ENCODE peak calls at places on chromosome 15, in four cellular contexts. G, Z, O and A are unnamed samples.

GRCh38 chr15:28944286-28944685 is 58.5 kb downstream of the APBA2 start:
- DNase-seq in O (no peak), G (no peak), Z (no peak), A (no peak)

GRCh38 chr15:70976856-70977255 is 84.2 kb downstream of the LRRC49 start:
- DNase-seq in G (no peak), O (no peak), Z (no peak), A (no peak)

GRCh38 chr15:51444807-51445206 is 103.4 kb downstream of the GLDN start:
- DNase-seq in O (no peak), Z (no peak), G (no peak), A (no peak)

GRCh38 chr15:99507732-99508571 is 57.8 kb upstream of the MEF2A start:
- DNase-seq in G (peak; percentile 67), Z (no peak), O (no peak), A (peak; percentile 54)

GRCh38 chr15:33565099-33565498 is 254.3 kb downstream of the RYR3 start:
- DNase-seq in Z (no peak), O (no peak), G (no peak), A (peak; percentile 36)

GRCh38 chr15:92915766-92916435 is 15.8 kb downstream of the CHD2 start:
- DNase-seq in Z (no peak), G (no peak), O (no peak), A (no peak)

GRCh38 chr15:70053703-70054229 is 44.0 kb downstream of the TLE3 start:
- DNase-seq in G (peak; percentile 14), Z (no peak), O (no peak), A (no peak)

GRCh38 chr15:45991863-45992262 is 357.0 kb downstream of the SQOR start:
- DNase-seq in O (no peak), G (no peak), Z (no peak), A (no peak)

GRCh38 chr15:68022061-68022460 is 32.1 kb upstream of the PIAS1 start:
- DNase-seq in G (no peak), O (no peak), Z (peak; percentile 16), A (peak; percentile 68)

GRCh38 chr15:78914027-78914764 is 30.6 kb downstream of the CTSH start:
- DNase-seq in O (no peak), Z (no peak), G (peak; percentile 85), A (peak; percentile 81)

GRCh38 chr15:94083467-94083991 is 147.8 kb upstream of the MCTP2 start:
- DNase-seq in G (no peak), Z (no peak), O (no peak), A (no peak)

GRCh38 chr15:78212546-78213424 is 21.6 kb downstream of the ACSBG1 start:
- DNase-seq in G (no peak), O (no peak), Z (no peak), A (peak; percentile 40)

GRCh38 chr15:95558131-95558530 is 772.4 kb upstream of the NR2F2 start:
- DNase-seq in G (no peak), O (no peak), Z (no peak), A (no peak)

GRCh38 chr15:67177750-67178149 is 76.7 kb downstream of the AAGAB start:
- DNase-seq in Z (no peak), O (no peak), G (no peak), A (no peak)

GRCh38 chr15:43516185-43516584 is 1.2 kb upstream of the MAP1A start:
- DNase-seq in Z (peak; percentile 34), G (peak; percentile 66), O (no peak), A (peak; percentile 61)

GRCh38 chr15:100517820-100518219 is 10.9 kb downstream of the CERS3 start:
- DNase-seq in O (no peak), G (no peak), Z (no peak), A (no peak)

GRCh38 chr15:100516592-100517489 is 11.9 kb downstream of the CERS3 start:
- DNase-seq in Z (peak; percentile 6), G (no peak), O (peak; percentile 49), A (no peak)

GRCh38 chr15:100521907-100522306 is 6.8 kb downstream of the CERS3 start:
- DNase-seq in Z (no peak), O (no peak), G (no peak), A (no peak)

GRCh38 chr15:100515758-100516157 is 13.0 kb downstream of the CERS3 start:
- DNase-seq in O (no peak), Z (no peak), G (no peak), A (no peak)

GRCh38 chr15:100520132-100520921 is 8.4 kb downstream of the CERS3 start:
- DNase-seq in O (no peak), Z (no peak), G (no peak), A (no peak)
- TF ChIP-seq POLR2A in O (no peak), Z (no peak), G (no peak), A (no peak)

DNA sequence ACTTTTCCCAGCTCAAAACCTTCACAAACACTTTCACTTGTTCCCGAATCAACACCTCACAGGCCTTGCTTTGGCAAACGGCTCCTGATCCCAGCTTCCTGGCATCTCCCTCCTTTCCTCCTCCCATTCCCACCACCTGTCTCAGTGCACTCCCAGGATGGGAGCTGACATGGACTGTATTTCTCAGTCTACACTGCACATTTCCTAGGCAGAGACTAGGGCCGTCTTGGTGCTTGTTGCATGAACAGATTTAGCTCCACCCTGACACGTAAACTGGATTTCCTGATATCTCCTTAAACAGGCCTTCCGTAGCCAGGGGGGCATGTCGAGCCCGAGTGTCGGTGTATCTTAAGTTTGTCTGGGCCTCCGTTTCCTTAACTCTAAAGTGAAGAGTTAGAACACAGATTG is 790 bp upstream of the WHAMM start:
- DNase-seq in O (no peak), Z (no peak), G (no peak), A (no peak)
- H3K27ac ChIP-seq in O (peak overlapping the region; percentile 100), Z (peak overlapping the region; percentile 99), G (peak overlapping the region; percentile 34), A (no peak overlapping the region)

DNA sequence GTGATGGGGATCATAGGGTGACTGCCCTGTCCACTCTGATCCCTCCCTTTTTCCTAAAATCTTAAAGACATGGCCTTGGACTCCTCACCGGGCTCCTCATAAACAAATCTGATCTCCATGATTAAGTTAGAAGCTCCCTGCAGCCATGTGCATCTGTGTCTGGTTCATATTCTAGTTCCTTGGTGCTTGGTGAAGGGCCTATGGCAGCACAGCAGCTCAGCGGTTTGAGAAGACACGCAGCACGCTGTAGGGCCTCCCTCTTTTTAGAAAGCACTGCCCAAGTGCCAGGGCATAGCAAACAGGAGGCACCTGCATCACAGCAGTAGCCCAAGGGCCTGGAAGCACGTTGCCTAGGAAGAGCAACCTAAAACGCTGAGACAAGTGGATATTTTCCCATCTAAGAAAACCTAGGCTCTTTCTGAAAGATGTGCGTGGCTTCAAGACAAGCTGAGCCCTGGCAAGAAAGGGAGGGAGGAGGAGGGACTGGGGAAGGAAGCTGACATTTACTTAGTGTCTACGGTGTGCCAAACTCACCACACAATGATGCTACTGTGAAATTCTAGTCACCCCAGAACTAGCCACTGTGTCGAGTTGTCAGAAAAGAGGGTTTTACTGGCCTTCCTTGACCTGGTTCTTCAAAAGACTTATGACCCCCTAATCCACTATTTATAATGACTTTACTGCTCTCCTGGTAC is 14.9 kb upstream of the ULK3 start:
- DNase-seq in G (no peak), O (no peak), Z (no peak), A (no peak)
- H3K4me3 ChIP-seq in G (no peak overlapping the region), O (no peak overlapping the region), Z (no peak overlapping the region), A (no peak overlapping the region)

GRCh38 chr15:62561572-62561970 is 396.5 kb upstream of the C2CD4B start:
- DNase-seq in Z (no peak), O (no peak), G (no peak), A (no peak)

GRCh38 chr15:62564889-62565288 is 399.8 kb upstream of the C2CD4B start:
- DNase-seq in O (no peak), Z (no peak), G (no peak), A (no peak)

GRCh38 chr15:62558640-62559039 is 393.6 kb upstream of the C2CD4B start:
- DNase-seq in Z (no peak), G (no peak), O (no peak), A (no peak)

GRCh38 chr15:62559049-62559733 is 394.1 kb upstream of the C2CD4B start:
- DNase-seq in Z (peak; percentile 74), O (no peak), G (peak; percentile 51), A (peak; percentile 60)

DNA sequence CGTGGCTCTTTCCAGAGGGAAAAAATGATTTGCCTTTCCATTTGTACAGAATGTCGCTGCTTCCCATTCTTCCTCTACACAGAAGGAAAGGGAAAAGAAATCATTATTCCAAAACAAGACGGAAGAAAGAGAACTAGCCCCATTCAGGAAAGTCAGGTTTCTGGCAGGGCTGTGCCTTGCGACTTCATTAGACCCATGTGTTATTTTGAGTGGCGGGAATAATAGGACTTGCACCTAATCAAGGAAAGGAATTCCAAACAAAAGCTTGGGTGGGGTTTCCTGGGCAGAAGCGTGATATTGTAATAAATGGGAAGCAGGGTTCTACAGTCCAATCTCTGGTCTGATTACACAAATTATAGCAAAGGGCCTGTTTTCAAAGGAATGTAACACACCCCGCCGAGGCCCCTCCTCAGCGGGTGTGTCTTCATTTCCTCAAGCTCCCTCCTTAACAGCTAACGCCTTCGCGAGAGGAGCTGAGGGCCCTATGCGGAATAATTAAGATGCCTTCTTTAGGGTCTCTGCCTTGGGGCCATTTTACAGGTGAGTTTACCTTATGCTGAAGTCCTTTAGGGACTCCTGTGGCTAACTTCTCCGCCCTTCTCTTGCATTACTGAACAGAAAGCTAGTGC is 396.0 kb upstream of the C2CD4B start:
- DNase-seq in O (no peak), G (no peak), Z (no peak), A (no peak)
- TF ChIP-seq POLR2A in O (no peak), G (no peak), Z (no peak), A (no peak)

GRCh38 chr15:90085565-90085964 is 16.7 kb downstream of the IDH2 start:
- DNase-seq in O (no peak), Z (no peak), G (no peak), A (no peak)

GRCh38 chr15:90087454-90088154 is 14.7 kb downstream of the IDH2 start:
- DNase-seq in O (no peak), Z (no peak), G (peak; percentile 77), A (peak; percentile 83)

GRCh38 chr15:90086868-90087268 is 15.4 kb downstream of the IDH2 start:
- DNase-seq in G (peak; percentile 62), O (no peak), Z (peak; percentile 37), A (no peak)

GRCh38 chr15:90091156-90091931 is 10.9 kb downstream of the IDH2 start:
- DNase-seq in O (no peak), Z (no peak), G (no peak), A (no peak)

DNA sequence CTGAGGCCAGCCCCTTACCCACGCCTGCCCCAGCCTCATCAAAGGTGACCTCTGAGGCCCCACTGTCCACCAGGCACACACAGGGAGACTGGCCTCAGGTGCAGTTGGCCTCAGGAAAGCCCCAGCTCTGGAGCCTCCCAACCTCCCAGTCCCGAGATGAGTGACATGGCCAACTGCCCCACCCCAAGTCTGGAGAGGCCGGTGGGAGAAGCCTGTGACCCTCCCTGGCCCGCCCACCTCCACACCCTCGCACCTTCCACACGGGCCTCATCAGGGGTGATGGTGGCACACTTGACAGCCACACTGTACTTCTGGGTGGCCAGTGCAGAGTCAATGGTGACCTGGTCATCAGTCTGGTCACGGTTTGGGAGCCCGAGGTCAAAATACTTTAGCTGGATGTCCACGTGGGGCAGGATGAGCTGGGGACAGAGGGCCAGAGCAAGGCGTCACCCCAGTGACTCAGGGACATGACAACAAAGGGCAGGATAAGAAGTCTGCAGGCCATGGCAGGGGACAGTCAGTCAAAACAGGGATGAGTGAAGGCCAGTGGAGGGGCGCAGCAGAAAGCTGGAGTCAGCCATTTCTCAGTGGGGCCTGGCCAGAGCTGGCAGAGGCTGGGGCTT is 11.9 kb downstream of the IDH2 start:
- DNase-seq in O (no peak), G (no peak), Z (no peak), A (no peak)
- H3K27ac ChIP-seq in O (no peak overlapping the region), G (no peak overlapping the region), Z (no peak overlapping the region), A (no peak overlapping the region)